ENCODE peak calls at places on chromosome 22, in four cellular contexts. C is K562, S is uterus, Z is PC-3. O is an unnamed sample.

GRCh38 chr22:46272762-46273431 is 5.1 kb downstream of the TTC38 start:
- DNase-seq in S (no peak), Z (no peak), C (no peak), O (no peak)

GRCh38 chr22:40395607-40396006 is 25.2 kb downstream of the SGSM3 start:
- DNase-seq in Z (no peak), C (no peak), S (no peak), O (no peak)

GRCh38 chr22:37440875-37441274 is 13.6 kb upstream of the ELFN2 start:
- DNase-seq in C (no peak), S (no peak), Z (no peak), O (no peak)

GRCh38 chr22:37566329-37566837 is 6.1 kb downstream of the CDC42EP1 start:
- DNase-seq in S (no peak), Z (no peak), C (no peak), O (no peak)

GRCh38 chr22:34829485-34829884 is 236.5 kb upstream of the ISX start:
- DNase-seq in S (no peak), C (no peak), Z (no peak), O (no peak)

GRCh38 chr22:34975721-34976120 is 90.2 kb upstream of the ISX start:
- DNase-seq in S (no peak), C (no peak), Z (peak), O (no peak)

GRCh38 chr22:32413715-32414114 is 1.7 kb upstream of the RTCB start:
- DNase-seq in C (peak), S (no peak), Z (peak), O (no peak)

GRCh38 chr22:44448271-44448780 is 49.7 kb downstream of the RTL6 start:
- DNase-seq in S (peak), C (no peak), Z (peak), O (peak)

GRCh38 chr22:19213001-19213400 is 34.5 kb upstream of the SLC25A1 start:
- DNase-seq in Z (no peak), S (no peak), C (no peak), O (no peak)

GRCh38 chr22:38012604-38013072 is 28.3 kb upstream of the SOX10 start:
- DNase-seq in S (no peak), C (no peak), Z (no peak), O (no peak)

GRCh38 chr22:24404561-24405275 is 22.7 kb upstream of the ADORA2A start:
- DNase-seq in C (no peak), Z (no peak), S (no peak), O (no peak)

GRCh38 chr22:44371741-44372525 is 59.2 kb upstream of the SHISAL1 start:
- DNase-seq in S (no peak), C (no peak), Z (no peak), O (no peak)

GRCh38 chr22:22591348-22592299 is 32.6 kb upstream of the PRAME start:
- DNase-seq in Z (peak), C (no peak), S (no peak), O (no peak)

GRCh38 chr22:48670747-48671146 is 1156.9 kb downstream of the BRD1 start:
- DNase-seq in S (no peak), Z (no peak), C (no peak), O (no peak)

GRCh38 chr22:35206889-35207288 is 50.4 kb upstream of the HMGXB4 start:
- DNase-seq in C (no peak), S (no peak), Z (no peak), O (no peak)

GRCh38 chr22:46303347-46303965 is 6.8 kb downstream of the GTSE1 start:
- DNase-seq in Z (peak), C (no peak), S (no peak), O (no peak)

GRCh38 chr22:23533328-23533762 is 46.7 kb downstream of the IGLL1 start:
- DNase-seq in S (no peak), Z (no peak), C (peak), O (no peak)

GRCh38 chr22:46830001-46830715 is 67.7 kb downstream of the TBC1D22A start:
- DNase-seq in Z (peak), C (no peak), S (no peak), O (peak)

GRCh38 chr22:48520888-48521600 is 1306.6 kb downstream of the BRD1 start:
- DNase-seq in Z (no peak), C (no peak), S (no peak), O (no peak)

GRCh38 chr22:47994899-47995573 is 1232.6 kb downstream of the TBC1D22A start:
- DNase-seq in C (no peak), S (no peak), Z (no peak), O (no peak)

GRCh38 chr22:40955516-40955915 is 4.3 kb downstream of the RBX1 start:
- DNase-seq in Z (no peak), C (no peak), S (no peak), O (no peak)

GRCh38 chr22:48892571-48893287 is 934.9 kb downstream of the BRD1 start:
- DNase-seq in Z (no peak), C (no peak), S (no peak), O (no peak)

GRCh38 chr22:32591620-32592019 is 117.0 kb downstream of the FBXO7 start:
- DNase-seq in Z (no peak), C (no peak), S (no peak), O (no peak)

GRCh38 chr22:46297151-46297819 is 615 bp downstream of the GTSE1 start:
- DNase-seq in C (peak), S (peak), Z (peak), O (no peak)

GRCh38 chr22:45656577-45656976 is 15.1 kb upstream of the ATXN10 start:
- DNase-seq in Z (no peak), S (no peak), C (no peak), O (no peak)

GRCh38 chr22:46866591-46866990 is 104.1 kb downstream of the TBC1D22A start:
- DNase-seq in S (no peak), Z (peak), C (no peak), O (peak)

GRCh38 chr22:38072322-38073149 is 11.4 kb downstream of the SLC16A8 start:
- DNase-seq in C (no peak), Z (no peak), S (no peak), O (no peak)

GRCh38 chr22:46039531-46039930 is 62.6 kb upstream of the WNT7B start:
- DNase-seq in C (no peak), S (no peak), Z (no peak), O (no peak)

GRCh38 chr22:19360862-19361261 is 69.3 kb upstream of the CLTCL1 start:
- DNase-seq in S (no peak), Z (no peak), C (no peak), O (no peak)

GRCh38 chr22:34696557-34696956 is 369.4 kb upstream of the ISX start:
- DNase-seq in Z (no peak), C (no peak), S (no peak), O (no peak)

GRCh38 chr22:32073823-32074380 is 30.8 kb downstream of the SLC5A1 start:
- DNase-seq in S (no peak), Z (no peak), C (no peak), O (no peak)

GRCh38 chr22:22089459-22090308 is 107.1 kb upstream of the TOP3B start:
- DNase-seq in S (no peak), Z (no peak), C (no peak), O (no peak)

GRCh38 chr22:40727607-40728325 is 48.5 kb downstream of the MCHR1 start:
- DNase-seq in Z (no peak), C (no peak), S (no peak), O (no peak)

DNA sequence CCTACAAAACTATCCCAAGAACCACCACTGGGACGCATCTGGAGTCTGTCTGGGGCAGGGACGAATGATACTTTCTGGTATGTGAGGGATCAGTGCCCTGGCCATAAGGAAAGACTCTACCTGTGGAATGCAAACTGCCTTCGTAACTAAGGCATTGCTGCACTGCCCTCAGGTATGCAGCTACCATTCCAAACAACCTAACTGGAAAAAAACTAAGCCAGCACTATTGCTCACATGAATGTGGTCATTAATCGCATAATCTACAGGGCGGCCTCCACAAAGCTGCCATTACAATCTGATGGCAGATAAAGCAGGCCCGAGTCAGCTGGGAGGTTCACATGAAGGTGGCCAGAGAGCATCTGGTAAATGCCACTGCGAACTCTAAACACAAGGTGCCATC is 3.9 kb downstream of the PACSIN2 start:
- DNase-seq in C (no peak), Z (no peak), S (no peak), O (no peak)
- H3K27ac ChIP-seq in C (no peak), Z (no peak), S (no peak), O (no peak)

GRCh38 chr22:18109410-18110193 is 1.0 kb upstream of the TUBA8 start:
- DNase-seq in S (no peak), C (no peak), Z (no peak), O (no peak)
- H3K27ac ChIP-seq in S (no peak), C (no peak), Z (no peak), O (no peak)

GRCh38 chr22:28418063-28418462 is 261.6 kb downstream of the TTC28 start:
- DNase-seq in S (no peak), Z (no peak), C (no peak), O (no peak)

GRCh38 chr22:28417426-28417825 is 262.2 kb downstream of the TTC28 start:
- DNase-seq in Z (no peak), C (no peak), S (no peak), O (no peak)

GRCh38 chr22:28425211-28425610 is 254.4 kb downstream of the TTC28 start:
- DNase-seq in S (no peak), C (no peak), Z (peak), O (no peak)

GRCh38 chr22:28424427-28425080 is 255.1 kb downstream of the TTC28 start:
- DNase-seq in C (no peak), S (no peak), Z (peak), O (peak)

DNA sequence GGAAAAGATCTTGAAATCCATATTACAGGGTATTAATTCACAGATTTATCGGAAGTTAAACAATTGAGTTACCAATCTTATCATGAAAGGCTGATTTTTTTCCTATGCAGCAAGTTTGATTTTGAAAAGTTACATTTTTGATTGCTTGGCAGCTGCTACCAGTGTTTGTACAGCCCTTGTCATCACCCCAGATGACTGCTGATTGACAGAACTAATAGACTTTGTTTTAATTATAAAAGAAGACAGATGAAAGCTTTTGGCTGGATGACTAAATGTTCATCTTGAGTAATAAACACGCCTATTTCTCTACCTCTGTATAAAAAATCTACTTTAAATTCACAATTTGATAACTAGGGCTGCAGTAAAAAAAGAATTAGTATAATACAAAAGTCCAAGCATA is 259.7 kb downstream of the TTC28 start:
- DNase-seq in C (no peak), Z (no peak), S (no peak), O (no peak)
- H3K27ac ChIP-seq in C (no peak), Z (no peak), S (no peak), O (no peak)

GRCh38 chr22:30946354-30946753 is 22.2 kb downstream of the MORC2 start:
- DNase-seq in S (no peak), C (no peak), Z (no peak), O (no peak)
- H3K27ac ChIP-seq in S (no peak), C (no peak), Z (no peak), O (peak)

GRCh38 chr22:39314251-39314971 is 5.0 kb downstream of the RPL3 start:
- DNase-seq in Z (no peak), S (no peak), C (no peak), O (no peak)
- H3K27ac ChIP-seq in Z (no peak), S (no peak), C (no peak), O (peak)

GRCh38 chr22:42315392-42315756 is 44.9 kb upstream of the TCF20 start:
- DNase-seq in C (no peak), Z (no peak), S (no peak), O (no peak)

GRCh38 chr22:42316988-42317387 is 46.5 kb upstream of the TCF20 start:
- DNase-seq in C (peak), Z (no peak), S (peak), O (no peak)

GRCh38 chr22:42313204-42313603 is 42.8 kb upstream of the TCF20 start:
- DNase-seq in C (no peak), Z (no peak), S (no peak), O (no peak)

GRCh38 chr22:42314709-42315391 is 44.4 kb upstream of the TCF20 start:
- DNase-seq in C (no peak), Z (no peak), S (no peak), O (no peak)

GRCh38 chr22:42313804-42314581 is 43.5 kb upstream of the TCF20 start:
- DNase-seq in Z (peak), C (peak), S (no peak), O (no peak)
- H3K27ac ChIP-seq in Z (peak), C (no peak), S (no peak), O (no peak)

DNA sequence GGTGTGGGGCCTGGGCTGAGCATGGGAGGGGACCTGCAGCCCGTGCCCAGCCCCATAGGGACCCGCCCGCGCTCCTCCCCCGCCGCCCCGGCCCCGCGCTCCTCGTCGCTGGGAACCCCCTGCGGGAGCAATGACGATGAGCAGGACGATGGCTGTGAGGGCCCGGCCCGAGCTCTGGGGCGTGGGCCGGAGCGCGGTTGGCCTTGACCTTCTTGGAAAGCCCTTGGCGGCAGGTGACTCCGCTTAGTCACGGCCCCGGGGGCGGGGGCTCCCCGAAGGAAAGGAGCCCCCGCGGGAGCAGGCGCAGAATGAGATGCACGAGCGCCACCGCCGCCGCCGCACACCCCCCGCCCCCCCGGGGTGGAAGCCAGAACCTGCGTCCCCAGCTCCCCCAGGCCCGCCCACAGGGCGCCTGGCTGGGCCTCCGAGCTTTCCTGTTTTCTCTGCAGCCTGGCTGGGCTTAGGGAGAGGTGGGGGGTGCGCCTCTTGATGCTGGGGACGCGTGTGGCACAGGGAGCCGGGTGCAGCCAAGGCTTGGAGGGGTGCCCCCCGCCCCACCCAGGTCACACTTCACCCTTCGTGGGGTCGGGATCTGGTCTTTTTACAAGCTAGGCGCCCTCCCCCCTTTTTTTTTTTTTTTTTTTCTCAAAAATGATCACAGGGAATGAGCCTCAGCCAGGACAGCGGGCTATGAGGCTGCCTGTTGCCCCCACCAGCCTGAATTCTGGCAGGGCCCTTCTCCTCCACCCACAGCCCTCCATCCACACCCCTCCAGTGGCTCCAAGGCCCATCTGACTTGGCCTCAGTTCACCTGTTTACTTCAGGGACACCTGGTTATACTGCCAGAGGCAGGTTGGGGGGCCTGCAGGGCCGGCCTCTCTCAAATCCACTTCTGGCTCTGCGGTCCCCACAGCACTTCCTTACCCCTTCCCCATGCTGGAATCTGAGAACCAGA is 17.9 kb downstream of the CRELD2 start:
- DNase-seq in S (peak), Z (peak), C (peak), O (no peak)
- H3K27ac ChIP-seq in S (peak), Z (no peak), C (peak), O (no peak)

GRCh38 chr22:27068121-27068520 is 410.7 kb downstream of the MIAT start:
- DNase-seq in C (no peak), S (no peak), Z (no peak), O (no peak)

GRCh38 chr22:27063381-27063780 is 406.0 kb downstream of the MIAT start:
- DNase-seq in C (no peak), Z (no peak), S (no peak), O (no peak)

GRCh38 chr22:27063841-27064240 is 406.5 kb downstream of the MIAT start:
- DNase-seq in Z (no peak), C (no peak), S (no peak), O (no peak)

GRCh38 chr22:27062857-27063256 is 405.5 kb downstream of the MIAT start:
- DNase-seq in S (no peak), Z (no peak), C (no peak), O (no peak)

DNA sequence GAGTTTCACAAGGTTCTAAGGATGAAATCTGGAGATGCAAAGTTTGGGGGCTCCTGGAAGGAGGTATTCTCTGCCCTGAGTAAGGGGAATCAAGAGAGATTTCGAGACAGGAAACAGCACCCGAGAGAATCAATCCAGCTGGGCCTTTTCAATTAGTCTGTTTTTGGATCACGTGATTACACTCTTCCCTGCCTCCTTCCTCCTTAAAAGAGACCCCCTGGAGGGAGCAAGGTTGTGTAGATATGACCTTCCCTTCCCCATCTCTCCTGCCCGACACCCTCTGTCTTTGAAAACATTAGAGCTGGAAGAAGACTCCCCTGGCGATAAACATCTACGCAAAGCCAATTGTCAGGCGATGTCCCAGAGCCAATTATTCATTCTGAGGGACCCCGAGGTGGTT is 407.9 kb downstream of the MIAT start:
- DNase-seq in S (no peak), Z (no peak), C (no peak), O (no peak)
- H3K27ac ChIP-seq in S (no peak), Z (no peak), C (no peak), O (no peak)

GRCh38 chr22:26615830-26616435 is 1.9 kb downstream of the CRYBB1 start:
- DNase-seq in S (no peak), C (no peak), Z (no peak), O (no peak)

GRCh38 chr22:26618487-26618886 is 660 bp upstream of the CRYBB1 start:
- DNase-seq in C (no peak), S (no peak), Z (no peak), O (no peak)

GRCh38 chr22:26619510-26619909 is 1.7 kb upstream of the CRYBB1 start:
- DNase-seq in Z (no peak), S (peak), C (peak), O (no peak)

GRCh38 chr22:26616650-26617049 is 1.2 kb downstream of the CRYBB1 start:
- DNase-seq in Z (no peak), C (no peak), S (no peak), O (no peak)

DNA sequence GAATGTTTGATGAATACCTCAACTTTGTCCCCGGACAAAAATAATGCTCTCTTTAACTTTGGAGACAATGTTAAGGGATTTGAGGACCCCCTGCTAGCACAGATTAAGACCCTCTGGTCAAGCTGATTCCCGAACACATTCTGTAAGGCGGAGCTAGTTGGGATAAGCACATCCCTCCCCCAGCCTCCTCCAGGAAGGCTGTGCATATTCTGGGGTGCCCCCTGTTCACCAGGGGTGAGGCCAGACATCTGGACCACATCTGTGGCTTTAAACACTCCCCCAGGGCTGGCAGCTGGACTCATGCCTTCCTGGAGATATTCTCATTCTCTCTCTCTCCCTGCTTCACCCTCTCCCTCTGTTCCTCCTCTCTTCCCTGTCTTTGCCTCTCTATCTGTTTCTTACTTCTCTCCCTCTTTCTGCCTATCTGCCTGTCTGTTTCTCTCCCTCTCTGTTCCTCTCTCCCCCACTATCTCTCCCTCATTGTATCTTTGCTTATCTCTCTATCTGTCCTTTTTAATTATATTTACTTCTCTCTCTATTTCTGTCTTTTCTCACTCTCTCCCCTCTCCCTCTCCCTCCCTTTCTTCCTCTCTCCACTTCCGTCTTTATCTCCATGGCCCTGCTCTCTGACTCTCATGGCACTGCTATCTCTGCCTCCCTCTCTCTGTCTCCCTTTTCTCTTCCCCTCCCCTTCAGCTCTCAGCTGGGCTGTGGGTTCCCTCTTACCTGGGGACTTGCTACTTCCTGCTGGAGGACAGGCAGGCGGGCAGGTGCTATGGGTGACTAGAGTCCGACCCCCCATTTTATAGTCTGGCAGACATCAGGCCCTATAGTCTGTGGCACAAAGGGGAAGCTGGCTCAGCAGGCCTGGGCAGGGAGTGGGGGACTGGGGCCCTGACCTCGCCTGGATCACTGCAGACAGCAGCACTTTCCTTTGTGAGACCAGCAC is at the start of gene CRYBB1:
- DNase-seq in C (peak), S (no peak), Z (no peak), O (no peak)
- H3K27ac ChIP-seq in C (peak), S (no peak), Z (no peak), O (no peak)

GRCh38 chr22:36294293-36294620 is 41.3 kb downstream of the APOL1 start:
- DNase-seq in S (no peak), Z (no peak), C (no peak), O (no peak)
- H3K27ac ChIP-seq in S (no peak), Z (no peak), C (no peak), O (no peak)

O was measured in epithelial cell of prostate.